ENCODE peak calls at places on chromosomes 4 and X, in four cellular contexts. C, S, K and O are unnamed samples.

GRCh38 chr4:10239982-10240654 is 123.5 kb upstream of the WDR1 start:
- DNase-seq in C (no peak), S (no peak), K (peak), O (no peak)

GRCh38 chr4:53584658-53585057 is 6.6 kb downstream of the LNX1 start:
- DNase-seq in C (no peak), S (no peak), K (no peak), O (no peak)

GRCh38 chr4:187666634-187667033 is 328.9 kb upstream of the ZFP42 start:
- DNase-seq in C (no peak), S (no peak), K (no peak), O (no peak)

GRCh38 chr4:113574636-113575103 is 186.9 kb downstream of the CAMK2D start:
- DNase-seq in C (no peak), S (no peak), K (no peak), O (no peak)

GRCh38 chr4:96102541-96103018 is 262.7 kb downstream of the PDHA2 start:
- DNase-seq in C (no peak), S (no peak), K (no peak), O (no peak)

GRCh38 chr4:145280541-145280940 is 100.2 kb upstream of the OTUD4 start:
- DNase-seq in C (no peak), S (no peak), K (no peak), O (no peak)

GRCh38 chr4:31089815-31090214 is 369.6 kb downstream of the PCDH7 start:
- DNase-seq in C (no peak), S (no peak), K (no peak), O (no peak)

GRCh38 chr4:6943012-6943869 is 33.6 kb downstream of the TBC1D14 start:
- DNase-seq in C (no peak), S (no peak), K (no peak), O (no peak)

GRCh38 chr4:5366421-5366820 is 315.1 kb downstream of the STK32B start:
- DNase-seq in C (no peak), S (no peak), K (no peak), O (peak)

GRCh38 chrX:131703646-131704045 is 159.8 kb downstream of the OR13H1 start:
- DNase-seq in C (no peak), S (no peak), K (no peak), O (peak)
- H3K4me2 ChIP-seq in C (peak), S (no peak), K (no peak), O (peak)

GRCh38 chrX:39967348-39967747 is 130.4 kb downstream of the BCOR start:
- DNase-seq in C (no peak), S (no peak), K (no peak), O (no peak)

GRCh38 chrX:39969099-39969825 is 128.5 kb downstream of the BCOR start:
- DNase-seq in C (no peak), S (no peak), K (no peak), O (no peak)

GRCh38 chrX:39965051-39965573 is 132.6 kb downstream of the BCOR start:
- DNase-seq in C (no peak), S (no peak), K (no peak), O (no peak)

GRCh38 chrX:39969826-39970569 is 127.8 kb downstream of the BCOR start:
- DNase-seq in C (no peak), S (no peak), K (no peak), O (no peak)

DNA sequence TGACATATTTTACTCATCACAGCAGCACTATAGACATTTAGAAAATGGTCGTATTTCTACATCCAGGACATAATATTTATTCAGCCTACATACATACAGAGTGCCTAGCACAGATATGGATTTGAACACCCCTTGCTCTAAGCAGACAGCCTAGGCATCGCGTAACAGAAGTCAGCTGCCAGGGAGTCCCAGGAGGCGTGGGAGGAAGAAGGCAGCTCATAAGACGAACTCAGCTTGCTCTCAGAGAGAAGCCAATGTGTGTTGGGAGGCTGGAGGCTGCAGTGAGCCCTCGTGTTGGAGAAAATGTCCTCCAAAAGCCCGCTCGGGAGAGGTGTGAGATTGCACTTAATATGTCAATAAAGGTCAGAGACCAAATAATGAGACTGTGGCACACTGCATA is 131.6 kb downstream of the BCOR start:
- DNase-seq in C (no peak), S (no peak), K (no peak), O (no peak)
- TF ChIP-seq POLR2AphosphoS2 in C (no peak), S (no peak), K (no peak), O (no peak)

DNA sequence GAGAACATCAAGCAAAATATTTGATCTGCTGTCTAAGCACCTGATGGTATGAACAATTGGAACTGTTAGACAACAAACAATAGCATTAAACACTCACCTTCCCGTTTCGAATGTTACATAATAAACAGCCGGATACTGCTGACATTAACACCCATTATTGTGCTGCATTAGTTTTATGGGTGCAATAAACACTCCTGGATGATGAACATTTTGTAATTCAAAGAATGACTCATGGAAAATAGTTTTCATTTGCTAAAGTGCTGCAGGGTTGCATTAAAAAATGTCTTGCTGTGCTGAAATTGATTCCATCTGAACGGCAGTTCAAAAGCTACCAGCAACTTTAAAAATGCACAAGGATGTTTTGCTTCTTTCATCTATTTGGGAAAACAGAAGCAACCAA is 100.8 kb upstream of the SORBS2 start:
- DNase-seq in C (no peak), S (no peak), K (no peak), O (no peak)
- H3K4me2 ChIP-seq in C (no peak), S (no peak), K (no peak), O (no peak)

DNA sequence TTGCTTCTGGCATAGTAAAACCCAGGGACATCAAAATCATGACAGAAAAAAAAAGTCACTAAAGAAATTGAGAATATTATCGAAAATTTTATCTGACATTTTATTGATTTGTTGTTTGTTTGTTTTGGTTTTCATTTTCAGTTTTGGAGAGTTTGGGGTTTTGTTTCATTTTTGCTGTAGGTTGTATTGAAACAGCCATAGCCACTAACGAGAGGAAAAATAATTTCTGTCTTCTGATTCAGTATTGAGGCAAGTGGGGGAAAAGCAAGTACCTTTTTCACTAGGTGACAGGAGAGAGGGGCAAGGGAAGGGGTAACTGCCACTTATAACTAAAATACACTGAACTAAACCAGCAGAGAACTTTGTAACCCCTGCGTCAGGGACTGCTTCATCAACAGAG is 392.8 kb upstream of the NDST3 start:
- DNase-seq in C (no peak), S (no peak), K (no peak), O (no peak)
- TF ChIP-seq POLR2AphosphoS2 in C (no peak), S (no peak), K (no peak), O (no peak)

DNA sequence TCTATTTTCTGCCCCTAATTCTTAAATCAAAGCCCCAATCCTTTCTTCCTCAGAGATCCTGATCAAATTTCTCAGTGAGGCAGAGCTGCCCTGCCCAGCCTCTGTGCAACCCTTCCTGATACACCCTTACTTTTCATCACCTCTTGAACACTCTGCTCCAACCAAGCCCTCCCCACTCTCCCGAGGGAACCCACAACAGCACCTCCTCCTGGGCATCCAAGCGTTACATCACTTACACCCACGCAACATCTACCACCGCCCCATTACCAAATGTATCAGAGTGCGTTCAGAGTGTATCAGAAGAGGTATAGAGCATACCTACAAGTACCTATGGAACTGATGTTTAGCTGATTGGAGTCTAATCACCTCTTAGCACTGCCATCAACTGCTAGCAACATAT is 186.5 kb downstream of the RAP1GDS1 start:
- DNase-seq in C (no peak), S (no peak), K (no peak), O (no peak)
- H3K4me2 ChIP-seq in C (peak), S (no peak), K (no peak), O (no peak)

DNA sequence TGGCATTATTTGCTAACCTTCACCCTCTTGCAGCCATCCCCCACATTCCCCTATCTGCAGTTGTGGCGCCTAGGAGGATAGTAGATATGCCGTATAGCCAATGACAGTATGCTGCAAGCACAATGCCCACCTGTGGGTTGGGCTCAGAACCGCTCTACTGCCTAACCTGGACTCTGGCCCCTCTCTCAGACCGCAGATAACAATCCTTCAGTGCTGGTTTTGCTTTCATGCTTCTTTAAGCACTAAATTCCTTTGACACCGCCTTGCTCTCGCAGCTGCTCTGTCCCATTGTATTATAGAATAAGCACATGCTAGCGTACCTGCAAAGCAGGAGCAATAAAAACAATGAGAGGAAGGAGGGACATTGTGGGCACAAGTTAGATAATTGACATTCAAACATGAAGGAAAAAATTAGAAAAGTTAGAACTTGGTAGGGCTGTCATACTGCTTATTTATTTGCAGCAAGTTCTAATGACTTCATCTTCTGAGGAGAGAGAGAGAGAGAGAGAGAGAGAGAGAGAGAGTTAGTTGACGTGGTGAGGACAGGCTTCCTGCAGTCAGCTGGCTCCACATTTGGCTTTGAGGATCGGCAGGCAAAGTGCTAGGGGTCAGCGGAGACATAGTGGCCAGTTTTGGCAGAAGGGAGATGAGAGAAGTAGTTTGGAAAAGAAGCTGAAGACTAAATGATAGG is 55.8 kb downstream of the WWC2 start:
- DNase-seq in C (no peak), S (peak), K (no peak), O (no peak)
- TF ChIP-seq POLR2AphosphoS2 in C (no peak), S (no peak), K (no peak), O (no peak)

GRCh38 chrX:119757979-119758681 is at the start of gene SOWAHD:
- DNase-seq in C (no peak), S (peak), K (peak), O (peak)

GRCh38 chrX:119757646-119757978 is 776 bp upstream of the SOWAHD start:
- DNase-seq in C (no peak), S (no peak), K (no peak), O (no peak)

GRCh38 chrX:119760026-119760902 is 1.9 kb downstream of the SOWAHD start:
- DNase-seq in C (no peak), S (no peak), K (no peak), O (no peak)

GRCh38 chrX:119758682-119759332 is 419 bp downstream of the SOWAHD start:
- DNase-seq in C (no peak), S (no peak), K (peak), O (no peak)

GRCh38 chrX:119759333-119759766 is 962 bp downstream of the SOWAHD start:
- DNase-seq in C (no peak), S (no peak), K (no peak), O (no peak)
- H3K4me2 ChIP-seq in C (peak), S (peak), K (no peak), O (peak)

DNA sequence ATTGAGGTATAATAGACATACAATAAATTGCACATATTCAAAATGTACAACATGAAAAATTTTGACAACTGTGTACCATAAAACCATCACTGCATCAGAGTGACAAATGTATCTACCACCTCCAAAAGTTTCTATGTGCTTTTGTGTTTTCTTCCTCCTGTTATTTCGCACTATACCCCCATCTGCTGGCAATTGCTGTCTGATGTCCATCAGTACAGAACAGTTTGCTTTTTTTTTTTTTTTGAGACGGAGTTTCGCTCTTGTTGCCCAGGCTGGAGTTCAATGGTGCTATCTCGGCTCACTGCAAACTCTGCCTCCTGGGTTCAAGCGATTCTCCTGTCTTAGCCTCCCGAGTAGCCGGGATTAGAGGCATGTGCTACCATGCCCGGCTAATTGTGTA is 154.3 kb upstream of the GIMD1 start:
- DNase-seq in C (no peak), S (peak), K (no peak), O (peak)
- TF ChIP-seq POLR2AphosphoS2 in C (no peak), S (no peak), K (no peak), O (no peak)

GRCh38 chrX:18996536-18996935 is 12.6 kb upstream of the PHKA2 start:
- DNase-seq in C (no peak), S (no peak), K (no peak), O (no peak)

GRCh38 chrX:18997916-18998315 is 14.0 kb upstream of the PHKA2 start:
- DNase-seq in C (no peak), S (no peak), K (no peak), O (peak)

GRCh38 chrX:18994713-18995112 is 10.8 kb upstream of the PHKA2 start:
- DNase-seq in C (no peak), S (peak), K (no peak), O (peak)

GRCh38 chrX:18992829-18993228 is 8.9 kb upstream of the PHKA2 start:
- DNase-seq in C (no peak), S (no peak), K (no peak), O (no peak)

GRCh38 chrX:18995216-18995615 is 11.3 kb upstream of the PHKA2 start:
- DNase-seq in C (no peak), S (peak), K (no peak), O (peak)
- H3K4me2 ChIP-seq in C (no peak), S (no peak), K (no peak), O (peak)